ENCODE peak calls at places on chromosomes 12 and 14, in four cellular contexts. One of them, this sample, is unnamed.

GRCh38 chr14:104510794-104511611 is 68.6 kb upstream of the C14orf180 start:
- DNase-seq in PC-3: no peak
- DNase-seq in hepatocyte: no peak
- DNase-seq in neural progenitor cell: no peak
- DNase-seq in this sample: no peak

GRCh38 chr14:96125536-96125935 is 79.1 kb upstream of the BDKRB2 start:
- DNase-seq in PC-3: no peak
- DNase-seq in hepatocyte: no peak
- DNase-seq in neural progenitor cell: no peak
- DNase-seq in this sample: no peak

GRCh38 chr12:95959107-95959506 is 16.0 kb downstream of the AMDHD1 start:
- DNase-seq in PC-3: peak; percentile 49
- DNase-seq in hepatocyte: no peak
- DNase-seq in neural progenitor cell: peak; percentile 35
- DNase-seq in this sample: peak; percentile 16

GRCh38 chr12:66803972-66804371 is 125.1 kb upstream of the GRIP1 start:
- DNase-seq in PC-3: no peak
- DNase-seq in hepatocyte: peak; percentile 13
- DNase-seq in neural progenitor cell: peak; percentile 86
- DNase-seq in this sample: no peak

GRCh38 chr12:101748907-101749306 is 9.6 kb upstream of the SYCP3 start:
- DNase-seq in PC-3: no peak
- DNase-seq in hepatocyte: no peak
- DNase-seq in neural progenitor cell: no peak
- DNase-seq in this sample: no peak

GRCh38 chr14:76090611-76091010 is 61.1 kb upstream of the GPATCH2L start:
- DNase-seq in PC-3: no peak
- DNase-seq in hepatocyte: no peak
- DNase-seq in neural progenitor cell: no peak
- DNase-seq in this sample: no peak

GRCh38 chr12:12449533-12450025 is 92.7 kb downstream of the BORCS5 start:
- DNase-seq in PC-3: peak; percentile 46
- DNase-seq in hepatocyte: peak; percentile 70
- DNase-seq in neural progenitor cell: no peak
- DNase-seq in this sample: no peak

GRCh38 chr12:54933381-54933780 is 51.2 kb downstream of the TESPA1 start:
- DNase-seq in PC-3: peak; percentile 89
- DNase-seq in hepatocyte: no peak
- DNase-seq in neural progenitor cell: no peak
- DNase-seq in this sample: no peak

GRCh38 chr14:65769151-65769550 is 356.6 kb downstream of the FUT8 start:
- DNase-seq in PC-3: no peak
- DNase-seq in hepatocyte: no peak
- DNase-seq in neural progenitor cell: no peak
- DNase-seq in this sample: no peak

GRCh38 chr12:2783936-2784600 is 10.7 kb upstream of the FKBP4 start:
- DNase-seq in PC-3: peak; percentile 59
- DNase-seq in hepatocyte: peak; percentile 77
- DNase-seq in neural progenitor cell: peak; percentile 80
- DNase-seq in this sample: peak; percentile 52

GRCh38 chr14:77598366-77599050 is 17.9 kb downstream of the SPTLC2 start:
- DNase-seq in PC-3: no peak
- DNase-seq in hepatocyte: no peak
- DNase-seq in neural progenitor cell: no peak
- DNase-seq in this sample: no peak

GRCh38 chr12:65675141-65675621 is 149.1 kb upstream of the HMGA2 start:
- DNase-seq in PC-3: no peak
- DNase-seq in hepatocyte: no peak
- DNase-seq in neural progenitor cell: no peak
- DNase-seq in this sample: peak; percentile 26

GRCh38 chr14:94952097-94952496 is 182.2 kb upstream of the GSC start:
- DNase-seq in PC-3: no peak
- DNase-seq in hepatocyte: no peak
- DNase-seq in neural progenitor cell: no peak
- DNase-seq in this sample: no peak

GRCh38 chr14:50600849-50601248 is 40.9 kb downstream of the ATL1 start:
- DNase-seq in PC-3: no peak
- DNase-seq in hepatocyte: peak; percentile 9
- DNase-seq in neural progenitor cell: peak; percentile 38
- DNase-seq in this sample: no peak

GRCh38 chr12:27463826-27464554 is 17.5 kb downstream of the SMCO2 start:
- DNase-seq in PC-3: no peak
- DNase-seq in hepatocyte: no peak
- DNase-seq in neural progenitor cell: no peak
- DNase-seq in this sample: no peak

GRCh38 chr12:125509195-125509594 is 444.0 kb downstream of the AACS start:
- DNase-seq in PC-3: no peak
- DNase-seq in hepatocyte: no peak
- DNase-seq in neural progenitor cell: no peak
- DNase-seq in this sample: no peak

GRCh38 chr12:95169368-95169767 is 47.9 kb downstream of the FGD6 start:
- DNase-seq in PC-3: peak; percentile 80
- DNase-seq in hepatocyte: peak; percentile 74
- DNase-seq in neural progenitor cell: peak; percentile 4
- DNase-seq in this sample: peak; percentile 96

GRCh38 chr12:115574831-115575230 is 702.7 kb downstream of the MED13L start:
- DNase-seq in PC-3: no peak
- DNase-seq in hepatocyte: no peak
- DNase-seq in neural progenitor cell: no peak
- DNase-seq in this sample: no peak

GRCh38 chr12:93638095-93638494 is 39.1 kb upstream of the CRADD start:
- DNase-seq in PC-3: no peak
- DNase-seq in hepatocyte: no peak
- DNase-seq in neural progenitor cell: no peak
- DNase-seq in this sample: no peak

GRCh38 chr12:14065094-14065493 is 83.7 kb upstream of the GRIN2B start:
- DNase-seq in PC-3: no peak
- DNase-seq in hepatocyte: no peak
- DNase-seq in neural progenitor cell: no peak
- DNase-seq in this sample: no peak

GRCh38 chr12:46460682-46461215 is 88.2 kb upstream of the SLC38A2 start:
- DNase-seq in PC-3: no peak
- DNase-seq in hepatocyte: no peak
- DNase-seq in neural progenitor cell: no peak
- DNase-seq in this sample: no peak

GRCh38 chr12:1760566-1761382 is 59.6 kb upstream of the LRTM2 start:
- DNase-seq in PC-3: no peak
- DNase-seq in hepatocyte: peak; percentile 15
- DNase-seq in neural progenitor cell: no peak
- DNase-seq in this sample: peak; percentile 46

GRCh38 chr12:124952801-124953200 is 36.1 kb downstream of the DHX37 start:
- DNase-seq in PC-3: no peak
- DNase-seq in hepatocyte: no peak
- DNase-seq in neural progenitor cell: no peak
- DNase-seq in this sample: no peak

GRCh38 chr12:50536831-50537537 is 32.2 kb downstream of the DIP2B start:
- DNase-seq in PC-3: no peak
- DNase-seq in hepatocyte: no peak
- DNase-seq in neural progenitor cell: no peak
- DNase-seq in this sample: no peak

GRCh38 chr14:78885884-78886283 is 715.7 kb downstream of the NRXN3 start:
- DNase-seq in PC-3: no peak
- DNase-seq in hepatocyte: no peak
- DNase-seq in neural progenitor cell: no peak
- DNase-seq in this sample: no peak

GRCh38 chr12:46266382-46266791 is 2.5 kb downstream of the SLC38A1 start:
- DNase-seq in PC-3: peak; percentile 77
- DNase-seq in hepatocyte: peak; percentile 57
- DNase-seq in neural progenitor cell: peak; percentile 36
- DNase-seq in this sample: peak; percentile 37

GRCh38 chr14:104697892-104698583 is 8.6 kb downstream of the INF2 start:
- DNase-seq in PC-3: no peak
- DNase-seq in hepatocyte: no peak
- DNase-seq in neural progenitor cell: peak; percentile 47
- DNase-seq in this sample: no peak

GRCh38 chr14:69049675-69050074 is 70.6 kb upstream of the ACTN1 start:
- DNase-seq in PC-3: no peak
- DNase-seq in hepatocyte: peak; percentile 57
- DNase-seq in neural progenitor cell: no peak
- DNase-seq in this sample: peak; percentile 96

GRCh38 chr14:59199205-59199604 is 10.7 kb downstream of the DAAM1 start:
- DNase-seq in PC-3: no peak
- DNase-seq in hepatocyte: no peak
- DNase-seq in neural progenitor cell: no peak
- DNase-seq in this sample: no peak
- TF ChIP-seq CTCF in PC-3: peak; percentile 50
- TF ChIP-seq CTCF in hepatocyte: no peak
- TF ChIP-seq CTCF in neural progenitor cell: no peak
- TF ChIP-seq CTCF in this sample: no peak

DNA sequence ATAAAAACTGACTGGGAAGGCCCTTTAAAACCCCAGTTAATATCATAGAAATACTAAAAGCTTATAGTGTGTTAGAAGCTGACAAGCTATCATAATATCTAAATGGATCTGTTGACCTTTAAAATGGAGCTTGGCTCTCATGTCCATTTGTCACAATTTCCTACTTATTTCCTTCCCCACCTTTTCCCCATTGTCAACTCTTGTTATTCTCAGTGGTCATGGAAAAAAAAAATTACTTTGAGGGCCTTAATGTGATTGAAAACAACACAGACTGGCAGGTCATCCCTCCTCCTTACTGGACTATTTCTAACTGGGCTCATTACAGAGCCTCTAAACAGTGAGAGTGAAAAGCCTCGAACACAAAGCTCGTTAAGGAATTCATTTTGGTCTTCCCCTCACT is 13.7 kb upstream of the WNK1 start:
- DNase-seq in PC-3: no peak
- DNase-seq in hepatocyte: no peak
- DNase-seq in neural progenitor cell: no peak
- DNase-seq in this sample: peak; percentile 48
- H2AFZ ChIP-seq in PC-3: no peak overlapping the region
- H2AFZ ChIP-seq in hepatocyte: no peak overlapping the region
- H2AFZ ChIP-seq in neural progenitor cell: no peak overlapping the region
- H2AFZ ChIP-seq in this sample: no peak overlapping the region

GRCh38 chr14:93564918-93565317 is 134.2 kb downstream of the UNC79 start:
- DNase-seq in PC-3: no peak
- DNase-seq in hepatocyte: no peak
- DNase-seq in neural progenitor cell: no peak
- DNase-seq in this sample: no peak

GRCh38 chr14:93571275-93571674 is 140.5 kb downstream of the UNC79 start:
- DNase-seq in PC-3: no peak
- DNase-seq in hepatocyte: no peak
- DNase-seq in neural progenitor cell: no peak
- DNase-seq in this sample: no peak

GRCh38 chr14:93566065-93566693 is 135.4 kb downstream of the UNC79 start:
- DNase-seq in PC-3: no peak
- DNase-seq in hepatocyte: no peak
- DNase-seq in neural progenitor cell: no peak
- DNase-seq in this sample: no peak
- TF ChIP-seq CTCF in PC-3: no peak
- TF ChIP-seq CTCF in hepatocyte: no peak
- TF ChIP-seq CTCF in neural progenitor cell: no peak
- TF ChIP-seq CTCF in this sample: no peak

DNA sequence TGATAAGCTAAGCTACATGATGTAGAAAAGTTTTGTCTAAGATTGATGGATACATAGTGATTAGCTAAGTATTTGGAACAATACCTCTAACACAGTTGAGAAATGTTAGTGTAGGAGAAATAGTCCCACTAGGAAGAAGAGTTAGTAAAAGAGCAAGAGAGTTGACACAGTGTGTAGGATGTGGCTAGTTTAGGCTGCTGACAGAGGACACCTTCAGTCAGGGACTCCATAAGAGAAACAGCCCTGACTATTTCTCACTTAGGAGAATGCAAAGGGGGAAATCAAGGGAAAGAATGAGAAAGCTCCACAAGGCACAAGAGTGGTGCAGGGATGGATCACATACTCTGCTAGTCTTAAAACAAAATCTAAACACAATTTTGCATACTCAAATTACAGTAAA is 613.7 kb downstream of the SLC16A7 start:
- DNase-seq in PC-3: peak; percentile 5
- DNase-seq in hepatocyte: no peak
- DNase-seq in neural progenitor cell: no peak
- DNase-seq in this sample: no peak
- H2AFZ ChIP-seq in PC-3: peak overlapping the region; percentile 88
- H2AFZ ChIP-seq in hepatocyte: no peak overlapping the region
- H2AFZ ChIP-seq in neural progenitor cell: peak overlapping the region; percentile 10
- H2AFZ ChIP-seq in this sample: no peak overlapping the region

This sample was measured in endothelial cell of umbilical vein.